ENCODE peak calls at places on chromosomes 4 and X, in four cellular contexts. One of them, this sample, is unnamed.

GRCh38 chrX:136643243-136643642 is 4.7 kb upstream of the CD40LG start:
- DNase-seq in tibial nerve: no peak
- DNase-seq in heart left ventricle: no peak
- DNase-seq in GM12878: no peak
- DNase-seq in this sample: no peak

GRCh38 chrX:148691456-148691855 is 191.0 kb downstream of the AFF2 start:
- DNase-seq in heart left ventricle: no peak
- DNase-seq in tibial nerve: no peak
- DNase-seq in GM12878: no peak
- DNase-seq in this sample: no peak

GRCh38 chr4:118774989-118775388 is 60.9 kb downstream of the SEC24D start:
- DNase-seq in heart left ventricle: no peak
- DNase-seq in GM12878: no peak
- DNase-seq in tibial nerve: no peak
- DNase-seq in this sample: no peak

GRCh38 chr4:141346144-141346543 is 125.4 kb downstream of the ZNF330 start:
- DNase-seq in GM12878: no peak
- DNase-seq in tibial nerve: no peak
- DNase-seq in heart left ventricle: peak; percentile 19
- DNase-seq in this sample: no peak

GRCh38 chrX:148976571-148976970 is 476.2 kb downstream of the AFF2 start:
- DNase-seq in heart left ventricle: no peak
- DNase-seq in tibial nerve: no peak
- DNase-seq in GM12878: no peak
- DNase-seq in this sample: no peak

GRCh38 chrX:16589211-16589610 is 60.7 kb upstream of the S100G start:
- DNase-seq in GM12878: no peak
- DNase-seq in heart left ventricle: no peak
- DNase-seq in tibial nerve: no peak
- DNase-seq in this sample: no peak

GRCh38 chrX:138026211-138026610 is 460.3 kb downstream of the ZIC3 start:
- DNase-seq in GM12878: no peak
- DNase-seq in heart left ventricle: no peak
- DNase-seq in tibial nerve: no peak
- DNase-seq in this sample: no peak

GRCh38 chrX:36963069-36963808 is 44.9 kb upstream of the FAM47C start:
- DNase-seq in heart left ventricle: no peak
- DNase-seq in tibial nerve: no peak
- DNase-seq in GM12878: no peak
- DNase-seq in this sample: peak; percentile 58

GRCh38 chr4:148054275-148054674 is 322.4 kb downstream of the ARHGAP10 start:
- DNase-seq in tibial nerve: no peak
- DNase-seq in heart left ventricle: no peak
- DNase-seq in GM12878: no peak
- DNase-seq in this sample: no peak

GRCh38 chr4:6703786-6704185 is 5.9 kb downstream of the MRFAP1L1 start:
- DNase-seq in heart left ventricle: no peak
- DNase-seq in tibial nerve: no peak
- DNase-seq in GM12878: no peak
- DNase-seq in this sample: no peak

GRCh38 chr4:184097240-184097619 is 120.4 kb downstream of the ENPP6 start:
- DNase-seq in GM12878: no peak
- DNase-seq in tibial nerve: peak; percentile 40
- DNase-seq in heart left ventricle: peak; percentile 63
- DNase-seq in this sample: peak; percentile 39

GRCh38 chr4:184746532-184746870 is 12.6 kb upstream of the CENPU start:
- DNase-seq in heart left ventricle: peak; percentile 51
- DNase-seq in GM12878: no peak
- DNase-seq in tibial nerve: no peak
- DNase-seq in this sample: no peak

GRCh38 chr4:40363382-40363920 is 28.3 kb downstream of the CHRNA9 start:
- DNase-seq in GM12878: no peak
- DNase-seq in tibial nerve: no peak
- DNase-seq in heart left ventricle: no peak
- DNase-seq in this sample: no peak

GRCh38 chr4:157887316-157887715 is 285.5 kb downstream of the GASK1B start:
- DNase-seq in tibial nerve: no peak
- DNase-seq in heart left ventricle: no peak
- DNase-seq in GM12878: no peak
- DNase-seq in this sample: no peak

GRCh38 chr4:40992472-40993298 is 221.7 kb downstream of the APBB2 start:
- DNase-seq in GM12878: peak; percentile 78
- DNase-seq in tibial nerve: no peak
- DNase-seq in heart left ventricle: no peak
- DNase-seq in this sample: no peak

GRCh38 chrX:21373001-21373400 is 1.2 kb upstream of the CNKSR2 start:
- DNase-seq in heart left ventricle: no peak
- DNase-seq in tibial nerve: no peak
- DNase-seq in GM12878: no peak
- DNase-seq in this sample: no peak

GRCh38 chr4:59553063-59553738 is 1646.9 kb upstream of the ADGRL3 start:
- DNase-seq in heart left ventricle: no peak
- DNase-seq in GM12878: peak; percentile 55
- DNase-seq in tibial nerve: no peak
- DNase-seq in this sample: no peak

GRCh38 chrX:143634373-143634685 is 1.6 kb downstream of the SLITRK4 start:
- DNase-seq in tibial nerve: no peak
- DNase-seq in heart left ventricle: no peak
- DNase-seq in GM12878: no peak
- DNase-seq in this sample: no peak

GRCh38 chr4:108685036-108685686 is 34.8 kb downstream of the OSTC start:
- DNase-seq in GM12878: no peak
- DNase-seq in heart left ventricle: no peak
- DNase-seq in tibial nerve: no peak
- DNase-seq in this sample: no peak

GRCh38 chr4:30719363-30720020 is 677 bp upstream of the PCDH7 start:
- DNase-seq in GM12878: no peak
- DNase-seq in tibial nerve: no peak
- DNase-seq in heart left ventricle: peak; percentile 54
- DNase-seq in this sample: no peak

GRCh38 chrX:87578978-87579377 is 61.4 kb downstream of the KLHL4 start:
- DNase-seq in GM12878: no peak
- DNase-seq in heart left ventricle: no peak
- DNase-seq in tibial nerve: no peak
- DNase-seq in this sample: no peak

GRCh38 chr4:17786567-17786966 is 5.1 kb upstream of the FAM184B start:
- DNase-seq in heart left ventricle: no peak
- DNase-seq in tibial nerve: no peak
- DNase-seq in GM12878: no peak
- DNase-seq in this sample: no peak

GRCh38 chr4:153467154-153467896 is 1.2 kb downstream of the TMEM131L start:
- DNase-seq in heart left ventricle: peak; percentile 51
- DNase-seq in GM12878: peak; percentile 88
- DNase-seq in tibial nerve: no peak
- DNase-seq in this sample: peak; percentile 88
- TF ChIP-seq POLR2A in heart left ventricle: no peak
- TF ChIP-seq POLR2A in GM12878: peak; percentile 81
- TF ChIP-seq POLR2A in tibial nerve: no peak
- TF ChIP-seq POLR2A in this sample: peak; percentile 49

DNA sequence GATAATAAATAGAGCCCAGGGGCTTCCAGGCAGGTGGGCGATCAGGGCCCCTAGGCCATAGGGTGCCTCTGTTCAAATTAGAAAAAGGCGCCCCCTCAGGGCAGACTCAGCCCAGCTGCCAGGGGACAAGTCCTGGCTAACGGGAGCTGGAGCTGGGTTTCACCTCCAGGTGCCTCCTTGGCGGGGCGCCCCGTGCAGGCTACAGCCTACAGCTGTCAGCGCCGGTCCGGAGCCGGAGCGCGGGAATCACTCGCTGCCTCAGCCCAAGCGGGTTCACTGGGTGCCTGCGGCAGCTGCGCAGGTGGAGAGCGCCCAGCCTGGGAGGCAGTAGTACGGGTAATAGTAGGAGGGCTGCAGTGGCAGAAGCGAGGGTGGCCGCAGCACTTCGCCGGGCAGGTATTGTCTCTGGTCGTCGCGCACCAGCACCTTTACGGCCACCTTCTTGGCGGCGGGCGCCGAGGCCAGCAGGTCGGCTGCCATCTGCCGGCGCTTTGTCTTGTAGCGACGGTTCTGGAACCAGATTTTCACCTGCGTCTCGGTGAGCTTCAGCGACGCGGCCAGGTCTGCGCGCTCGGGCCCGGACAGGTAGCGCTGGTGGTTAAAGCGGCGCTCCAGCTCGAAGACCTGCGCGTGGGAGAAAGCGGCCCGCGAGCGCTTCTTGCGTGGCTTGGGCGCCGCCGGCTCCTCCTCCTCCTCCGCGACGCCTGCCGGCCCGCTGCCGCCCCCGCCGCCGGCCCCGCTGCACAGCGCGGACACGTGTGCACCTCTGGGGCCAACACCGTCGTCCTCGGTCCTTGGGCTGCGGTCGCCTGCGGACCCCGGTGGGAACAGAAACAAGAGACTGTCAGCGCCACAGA is 2.4 kb downstream of the NKX3-2 start:
- DNase-seq in heart left ventricle: peak; percentile 29
- DNase-seq in tibial nerve: no peak
- DNase-seq in GM12878: no peak
- DNase-seq in this sample: peak; percentile 49
- H3K4me3 ChIP-seq in heart left ventricle: no peak overlapping the region
- H3K4me3 ChIP-seq in tibial nerve: no peak overlapping the region
- H3K4me3 ChIP-seq in GM12878: peak overlapping the region; percentile 11
- H3K4me3 ChIP-seq in this sample: peak overlapping the region; percentile 28

GRCh38 chrX:3713225-3713936 is at the start of gene PRKX:
- DNase-seq in tibial nerve: no peak
- DNase-seq in heart left ventricle: peak; percentile 67
- DNase-seq in GM12878: peak; percentile 13
- DNase-seq in this sample: peak; percentile 93
- TF ChIP-seq POLR2A in tibial nerve: peak; percentile 57
- TF ChIP-seq POLR2A in heart left ventricle: no peak
- TF ChIP-seq POLR2A in GM12878: peak; percentile 81
- TF ChIP-seq POLR2A in this sample: peak; percentile 52

DNA sequence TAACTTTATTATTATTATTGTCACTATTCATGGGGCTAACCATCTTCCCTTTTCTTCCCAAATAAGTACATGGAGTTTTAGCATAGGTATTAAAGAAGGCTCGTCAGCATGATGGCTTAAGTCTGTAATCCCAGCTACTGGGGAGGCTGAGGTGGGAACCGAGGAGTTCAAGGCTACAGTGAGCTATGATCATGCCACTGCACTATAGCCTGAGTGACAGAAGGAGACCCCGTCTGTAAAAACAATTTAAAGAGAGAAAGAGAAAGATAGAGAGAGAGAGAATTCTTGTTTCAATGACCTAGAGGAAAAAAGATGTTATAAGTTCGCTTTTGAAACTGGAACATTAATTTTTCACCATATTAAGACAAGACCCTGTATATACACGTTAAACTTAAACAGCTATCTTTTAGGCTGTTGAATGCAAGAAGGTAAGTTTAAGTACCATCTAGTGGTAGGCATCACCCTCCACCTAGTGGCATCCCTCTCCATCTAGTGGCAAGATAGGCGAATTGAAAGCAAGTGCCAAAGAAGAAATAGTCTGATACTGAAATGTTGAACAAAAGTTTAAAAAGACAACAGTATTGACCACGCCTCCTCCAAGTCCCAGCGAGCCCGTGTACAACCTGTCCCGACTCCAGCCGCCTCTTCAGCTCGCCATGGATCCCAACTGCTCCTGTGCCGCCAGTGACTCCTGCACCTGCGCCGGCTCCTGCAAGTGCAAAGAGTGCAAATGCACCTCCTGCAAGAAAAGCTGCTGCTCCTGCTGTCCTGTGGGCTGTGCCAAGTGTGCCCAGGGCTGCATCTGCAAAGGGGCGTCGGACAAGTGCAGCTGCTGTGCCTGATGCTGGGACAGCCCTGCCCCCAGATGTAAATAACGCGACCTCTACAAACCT is 26.0 kb upstream of the YTHDC1 start:
- DNase-seq in tibial nerve: no peak
- DNase-seq in GM12878: no peak
- DNase-seq in heart left ventricle: no peak
- DNase-seq in this sample: peak; percentile 63
- H3K4me3 ChIP-seq in tibial nerve: peak overlapping the region; percentile 10
- H3K4me3 ChIP-seq in GM12878: no peak overlapping the region
- H3K4me3 ChIP-seq in heart left ventricle: no peak overlapping the region
- H3K4me3 ChIP-seq in this sample: no peak overlapping the region

DNA sequence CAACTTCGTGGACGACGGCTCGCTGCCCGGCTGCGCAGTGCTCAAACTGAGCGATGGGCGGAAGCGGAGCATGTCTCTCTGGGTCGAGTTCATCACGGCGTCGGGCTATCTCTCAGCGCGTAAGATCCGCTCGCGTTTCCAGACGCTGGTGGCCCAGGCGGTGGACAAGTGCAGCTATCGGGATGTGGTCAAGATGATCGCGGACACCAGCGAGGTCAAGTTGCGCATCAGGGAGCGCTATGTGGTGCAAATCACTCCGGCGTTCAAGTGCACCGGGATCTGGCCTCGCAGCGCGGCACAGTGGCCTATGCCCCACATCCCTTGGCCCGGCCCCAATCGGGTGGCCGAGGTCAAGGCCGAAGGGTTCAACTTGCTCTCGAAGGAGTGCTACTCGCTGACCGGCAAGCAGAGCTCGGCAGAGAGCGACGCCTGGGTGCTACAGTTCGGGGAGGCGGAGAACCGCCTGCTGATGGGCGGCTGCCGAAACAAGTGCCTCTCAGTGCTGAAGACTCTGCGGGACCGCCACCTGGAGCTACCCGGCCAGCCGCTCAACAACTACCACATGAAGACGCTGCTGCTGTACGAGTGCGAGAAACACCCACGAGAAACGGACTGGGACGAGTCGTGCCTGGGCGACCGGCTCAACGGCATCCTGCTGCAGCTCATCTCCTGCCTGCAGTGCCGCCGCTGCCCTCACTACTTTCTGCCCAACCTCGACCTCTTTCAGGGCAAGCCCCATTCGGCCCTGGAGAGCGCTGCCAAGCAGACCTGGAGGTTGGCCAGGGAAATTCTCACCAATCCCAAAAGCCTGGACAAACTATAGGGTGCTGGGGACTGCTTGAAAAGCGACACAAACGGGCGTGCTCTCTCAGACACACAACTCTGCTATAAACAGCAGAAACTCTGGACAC is 1.6 kb downstream of the MAB21L2 start:
- DNase-seq in heart left ventricle: peak; percentile 38
- DNase-seq in tibial nerve: no peak
- DNase-seq in GM12878: no peak
- DNase-seq in this sample: peak; percentile 72
- TF ChIP-seq POLR2A in heart left ventricle: no peak
- TF ChIP-seq POLR2A in tibial nerve: no peak
- TF ChIP-seq POLR2A in GM12878: no peak
- TF ChIP-seq POLR2A in this sample: no peak

GRCh38 chrX:153944140-153944799 is at the start of gene RENBP:
- DNase-seq in tibial nerve: peak; percentile 32
- DNase-seq in heart left ventricle: peak; percentile 59
- DNase-seq in GM12878: no peak
- DNase-seq in this sample: peak; percentile 79

GRCh38 chrX:153944800-153945150 is 332 bp upstream of the RENBP start:
- DNase-seq in GM12878: no peak
- DNase-seq in tibial nerve: no peak
- DNase-seq in heart left ventricle: no peak
- DNase-seq in this sample: no peak

GRCh38 chrX:153939573-153939972 is 4.7 kb upstream of the NAA10 start:
- DNase-seq in tibial nerve: no peak
- DNase-seq in heart left ventricle: no peak
- DNase-seq in GM12878: no peak
- DNase-seq in this sample: no peak

GRCh38 chrX:153938226-153938786 is 3.5 kb upstream of the NAA10 start:
- DNase-seq in heart left ventricle: no peak
- DNase-seq in GM12878: no peak
- DNase-seq in tibial nerve: no peak
- DNase-seq in this sample: no peak

GRCh38 chrX:153941331-153942252 is 2.9 kb downstream of the RENBP start:
- DNase-seq in heart left ventricle: no peak
- DNase-seq in GM12878: no peak
- DNase-seq in tibial nerve: no peak
- DNase-seq in this sample: no peak
- H3K4me3 ChIP-seq in heart left ventricle: no peak overlapping the region
- H3K4me3 ChIP-seq in GM12878: no peak overlapping the region
- H3K4me3 ChIP-seq in tibial nerve: no peak overlapping the region
- H3K4me3 ChIP-seq in this sample: peak overlapping the region; percentile 21

This sample was measured in upper lobe of left lung.